ENCODE peak calls at places on chromosomes 6 and 20, in four cellular contexts. K is body of pancreas, L is cardiac muscle cell, A is endothelial cell. E is an unnamed sample.

GRCh38 chr20:35954907-35955251 is 577 bp upstream of the SCAND1 start:
- DNase-seq in K (no peak), L (peak), A (no peak), E (no peak)

GRCh38 chr6:150664091-150664490 is 64.4 kb downstream of the PLEKHG1 start:
- DNase-seq in K (no peak), L (no peak), A (no peak), E (no peak)

GRCh38 chr6:30556714-30556963 is 350 bp upstream of the GNL1 start:
- DNase-seq in K (peak), L (peak), A (peak), E (no peak)

GRCh38 chr20:34069341-34070078 is 42.5 kb downstream of the EIF2S2 start:
- DNase-seq in K (peak), L (peak), A (peak), E (peak)

GRCh38 chr20:25059866-25060465 is 2.0 kb upstream of the ACSS1 start:
- DNase-seq in K (no peak), L (no peak), A (no peak), E (no peak)

GRCh38 chr20:10619427-10619826 is 54.4 kb downstream of the JAG1 start:
- DNase-seq in K (no peak), L (peak), A (no peak), E (no peak)

GRCh38 chr6:61745994-61746393 is 540.0 kb downstream of the KHDRBS2 start:
- DNase-seq in K (no peak), L (no peak), A (no peak), E (no peak)

GRCh38 chr6:25315778-25316177 is 36.6 kb downstream of the CARMIL1 start:
- DNase-seq in K (no peak), L (peak), A (no peak), E (no peak)

GRCh38 chr20:10282930-10283556 is 64.4 kb downstream of the SNAP25 start:
- DNase-seq in K (no peak), L (no peak), A (no peak), E (no peak)

GRCh38 chr6:30679765-30680535 is 6.5 kb downstream of the PPP1R18 start:
- DNase-seq in K (no peak), L (no peak), A (no peak), E (no peak)

GRCh38 chr6:33343953-33344611 is 26.5 kb upstream of the ZBTB22 start:
- DNase-seq in K (no peak), L (no peak), A (no peak), E (no peak)

GRCh38 chr6:27230758-27231111 is 16.8 kb upstream of the PRSS16 start:
- DNase-seq in K (no peak), L (no peak), A (no peak), E (no peak)

GRCh38 chr6:24621626-24622360 is 24.2 kb downstream of the KIAA0319 start:
- DNase-seq in K (no peak), L (no peak), A (no peak), E (no peak)

GRCh38 chr6:110341671-110342304 is 16.4 kb downstream of the METTL24 start:
- DNase-seq in K (no peak), L (peak), A (peak), E (no peak)

GRCh38 chr6:40440083-40440482 is 147.1 kb downstream of the LRFN2 start:
- DNase-seq in K (no peak), L (peak), A (no peak), E (no peak)

GRCh38 chr6:53983301-53983700 is 127.9 kb upstream of the MLIP start:
- DNase-seq in K (no peak), L (no peak), A (no peak), E (no peak)

GRCh38 chr6:140594806-140595128 is 1220.3 kb upstream of the CITED2 start:
- DNase-seq in K (no peak), L (no peak), A (no peak), E (no peak)

GRCh38 chr6:13488015-13488895 is 855 bp upstream of the GFOD1 start:
- DNase-seq in K (peak), L (peak), A (peak), E (no peak)

GRCh38 chr6:126721581-126722145 is 381.7 kb downstream of the CENPW start:
- DNase-seq in K (no peak), L (peak), A (no peak), E (no peak)

GRCh38 chr6:155327326-155328073 is 13.2 kb upstream of the TFB1M start:
- DNase-seq in K (peak), L (peak), A (peak), E (peak)

GRCh38 chr20:46230811-46231282 is 77.5 kb downstream of the CDH22 start:
- DNase-seq in K (no peak), L (peak), A (peak), E (peak)

GRCh38 chr6:139732451-139732850 is 358.0 kb upstream of the CITED2 start:
- DNase-seq in K (no peak), L (peak), A (no peak), E (peak)

GRCh38 chr20:36482044-36482473 is 59.3 kb upstream of the MYL9 start:
- DNase-seq in K (peak), L (no peak), A (no peak), E (peak)

GRCh38 chr6:66771626-66772025 is 1064.6 kb upstream of the EYS start:
- DNase-seq in K (no peak), L (peak), A (no peak), E (no peak)

DNA sequence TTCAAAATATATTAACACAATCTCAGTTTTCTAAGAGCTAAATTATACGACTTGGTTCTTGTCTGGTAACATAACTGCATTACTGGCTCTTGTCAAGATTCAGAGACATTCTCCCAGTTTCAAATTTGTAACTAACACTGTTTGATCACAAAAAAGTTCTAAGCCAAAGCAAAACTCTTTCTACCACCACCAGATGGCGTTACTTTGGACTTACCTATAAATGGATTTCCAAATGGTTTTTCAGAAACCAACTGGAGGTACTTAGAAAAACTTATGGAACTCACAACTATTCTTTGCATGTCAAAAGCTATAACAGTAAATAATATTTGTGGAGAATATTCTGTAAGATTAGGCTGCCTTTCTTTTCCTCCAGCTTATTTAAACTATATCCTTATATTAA is 34.2 kb upstream of the GFRAL start:
- DNase-seq in K (no peak), L (peak), A (no peak), E (no peak)
- TF ChIP-seq CTCF in K (no peak), L (peak), A (no peak), E (no peak)

DNA sequence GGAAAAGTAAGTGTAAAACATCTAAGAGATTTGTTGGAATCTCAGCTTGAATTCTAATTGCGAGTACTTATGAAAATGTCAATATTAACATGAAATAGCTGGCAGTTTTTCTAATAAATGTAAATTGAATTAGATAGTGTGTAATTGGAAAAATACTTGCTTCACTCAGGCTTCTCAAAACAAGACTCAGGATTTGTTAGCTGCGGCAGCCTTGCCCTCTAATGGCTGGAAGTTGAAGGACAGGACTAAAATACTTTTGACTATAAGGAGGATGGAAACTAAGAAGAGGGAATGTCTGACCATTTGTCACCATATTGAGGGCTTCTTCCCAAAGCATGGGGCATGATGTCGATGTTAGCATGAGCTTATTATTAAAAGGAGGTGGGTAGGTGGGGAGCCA is 227.0 kb downstream of the UST start:
- DNase-seq in K (no peak), L (peak), A (no peak), E (no peak)
- TF ChIP-seq CTCF in K (no peak), L (peak), A (peak), E (peak)

GRCh38 chr6:21355638-21356037 is 237.9 kb upstream of the SOX4 start:
- DNase-seq in K (no peak), L (no peak), A (no peak), E (no peak)

GRCh38 chr6:21354805-21355238 is 238.7 kb upstream of the SOX4 start:
- DNase-seq in K (no peak), L (no peak), A (no peak), E (no peak)

GRCh38 chr6:21357262-21357661 is 236.3 kb upstream of the SOX4 start:
- DNase-seq in K (no peak), L (no peak), A (no peak), E (no peak)

GRCh38 chr6:21359926-21360325 is 233.6 kb upstream of the SOX4 start:
- DNase-seq in K (no peak), L (no peak), A (no peak), E (no peak)

DNA sequence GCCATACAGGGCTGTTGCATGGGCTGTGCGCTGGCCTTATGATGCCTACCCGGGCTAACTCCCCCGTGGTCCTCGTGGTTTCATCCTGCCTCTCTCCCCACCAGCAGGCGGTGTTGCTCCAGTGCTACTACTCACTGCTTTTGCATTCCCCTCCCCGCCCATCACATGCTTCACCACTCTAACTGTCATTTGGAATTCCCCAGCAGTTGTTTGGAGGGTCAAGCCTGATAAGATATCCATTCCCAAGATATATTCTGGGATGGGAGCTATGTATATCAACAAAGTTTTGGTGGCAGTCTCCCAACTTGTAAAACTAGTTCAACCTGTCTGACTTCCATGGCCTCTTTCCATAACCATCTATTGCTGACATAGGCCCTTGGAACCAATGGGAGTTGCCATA is 233.2 kb upstream of the SOX4 start:
- DNase-seq in K (peak), L (no peak), A (no peak), E (peak)
- TF ChIP-seq CTCF in K (no peak), L (no peak), A (no peak), E (peak)

DNA sequence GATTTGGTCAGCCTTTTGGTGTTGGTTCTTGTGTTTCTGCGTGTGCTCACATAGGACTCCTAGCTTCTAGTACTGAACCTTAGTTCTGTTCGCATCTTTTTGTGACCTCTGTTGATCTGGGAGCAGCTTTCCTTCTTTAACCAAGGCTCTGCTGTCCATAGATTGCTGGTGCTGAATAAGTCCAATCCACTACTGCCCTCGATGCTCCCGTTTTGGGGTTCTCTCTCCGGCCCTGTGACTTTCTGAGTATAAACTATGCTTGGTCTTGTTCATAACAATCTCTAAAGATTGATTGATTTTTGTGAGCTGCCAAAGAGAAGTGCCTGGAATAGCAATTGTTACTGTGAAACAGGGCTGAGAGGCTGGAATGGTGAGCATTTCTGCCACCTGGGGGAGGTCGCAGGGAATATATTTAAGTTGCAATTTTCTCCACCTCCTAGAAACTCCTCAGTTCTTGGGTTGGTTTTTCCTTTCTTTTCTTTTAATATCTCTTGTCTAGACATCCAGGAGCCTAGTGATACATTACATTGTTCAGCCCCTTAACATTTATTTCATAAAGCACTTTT is 422.9 kb upstream of the CHD6 start:
- DNase-seq in K (no peak), L (no peak), A (no peak), E (no peak)
- TF ChIP-seq CTCF in K (no peak), L (no peak), A (no peak), E (peak)

GRCh38 chr20:19026901-19027644 is 185.4 kb upstream of the SLC24A3 start:
- DNase-seq in K (no peak), L (no peak), A (no peak), E (no peak)
- TF ChIP-seq CTCF in K (no peak), L (no peak), A (no peak), E (no peak)

GRCh38 chr20:15930324-15931305 is 642.6 kb downstream of the KIF16B start:
- DNase-seq in K (no peak), L (peak), A (no peak), E (no peak)
- TF ChIP-seq CTCF in K (no peak), L (no peak), A (peak), E (peak)

GRCh38 chr6:161218222-161218621 is 55.6 kb downstream of the AGPAT4 start:
- DNase-seq in K (no peak), L (no peak), A (no peak), E (no peak)
- TF ChIP-seq CTCF in K (no peak), L (no peak), A (no peak), E (no peak)

DNA sequence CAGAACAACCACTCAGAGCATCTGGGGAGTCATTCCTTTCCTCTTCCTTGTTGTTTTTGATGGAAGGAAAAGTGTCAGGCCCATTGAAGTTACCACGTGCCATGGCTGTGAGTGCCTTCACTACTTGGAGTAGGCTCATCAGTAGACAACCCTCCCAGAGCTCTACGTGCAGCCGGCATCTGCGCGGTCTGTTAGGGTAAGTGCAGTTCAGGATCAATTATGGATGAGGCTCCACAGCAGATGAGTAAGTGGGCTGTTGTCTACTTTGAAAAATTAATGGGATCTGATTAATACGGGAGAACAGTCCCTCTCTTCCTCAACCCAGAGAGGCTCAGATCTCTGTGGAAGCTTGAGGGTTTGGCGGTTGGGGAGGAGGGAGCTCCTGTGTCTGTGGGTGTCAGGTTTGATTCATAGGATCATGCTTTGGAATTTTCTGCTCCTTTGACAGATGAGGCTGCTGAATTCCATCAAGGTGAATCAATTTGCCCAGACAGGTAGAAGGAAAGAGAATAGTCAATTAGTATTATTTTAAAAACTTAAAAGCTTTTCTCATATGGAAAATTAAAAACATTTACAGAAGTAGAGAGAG is 93.8 kb upstream of the TOX2 start:
- DNase-seq in K (no peak), L (no peak), A (no peak), E (no peak)
- TF ChIP-seq CTCF in K (no peak), L (no peak), A (no peak), E (no peak)

E was measured in LNCaP clone FGC.